ENCODE peak calls at places on chromosome 15, in four cellular contexts. One of them, this sample, is unnamed.

GRCh38 chr15:52680041-52680391 is 828 bp upstream of the ATOSA start:
- DNase-seq in HFF-Myc: peak
- DNase-seq in mesothelial cell of epicardium: no peak
- DNase-seq in body of pancreas: no peak
- DNase-seq in this sample: peak

GRCh38 chr15:69595009-69595825 is 142.6 kb downstream of the RPLP1 start:
- DNase-seq in HFF-Myc: no peak
- DNase-seq in mesothelial cell of epicardium: no peak
- DNase-seq in body of pancreas: peak
- DNase-seq in this sample: no peak

GRCh38 chr15:72967397-72967796 is 84.9 kb upstream of the NEO1 start:
- DNase-seq in HFF-Myc: no peak
- DNase-seq in mesothelial cell of epicardium: no peak
- DNase-seq in body of pancreas: no peak
- DNase-seq in this sample: no peak

GRCh38 chr15:91075761-91076160 is 24.3 kb upstream of the SV2B start:
- DNase-seq in HFF-Myc: no peak
- DNase-seq in mesothelial cell of epicardium: no peak
- DNase-seq in body of pancreas: no peak
- DNase-seq in this sample: no peak

GRCh38 chr15:70133296-70133695 is 35.6 kb upstream of the TLE3 start:
- DNase-seq in HFF-Myc: no peak
- DNase-seq in mesothelial cell of epicardium: no peak
- DNase-seq in body of pancreas: peak
- DNase-seq in this sample: no peak

GRCh38 chr15:66897381-66897780 is 168.0 kb upstream of the SMAD3 start:
- DNase-seq in HFF-Myc: no peak
- DNase-seq in mesothelial cell of epicardium: no peak
- DNase-seq in body of pancreas: no peak
- DNase-seq in this sample: no peak

GRCh38 chr15:60392986-60393811 is 4.6 kb downstream of the ANXA2 start:
- DNase-seq in HFF-Myc: peak
- DNase-seq in mesothelial cell of epicardium: no peak
- DNase-seq in body of pancreas: peak
- DNase-seq in this sample: peak

GRCh38 chr15:71627604-71628003 is 182.8 kb upstream of the NR2E3 start:
- DNase-seq in HFF-Myc: no peak
- DNase-seq in mesothelial cell of epicardium: no peak
- DNase-seq in body of pancreas: no peak
- DNase-seq in this sample: no peak

GRCh38 chr15:91338763-91339162 is 238.7 kb downstream of the SV2B start:
- DNase-seq in HFF-Myc: peak
- DNase-seq in mesothelial cell of epicardium: peak
- DNase-seq in body of pancreas: no peak
- DNase-seq in this sample: peak

GRCh38 chr15:67508367-67508766 is 12.6 kb upstream of the C15orf61 start:
- DNase-seq in HFF-Myc: no peak
- DNase-seq in mesothelial cell of epicardium: no peak
- DNase-seq in body of pancreas: no peak
- DNase-seq in this sample: no peak

GRCh38 chr15:86538141-86538540 is 458.5 kb downstream of the AGBL1 start:
- DNase-seq in HFF-Myc: no peak
- DNase-seq in mesothelial cell of epicardium: no peak
- DNase-seq in body of pancreas: no peak
- DNase-seq in this sample: no peak

GRCh38 chr15:74403981-74404563 is 29.7 kb downstream of the SEMA7A start:
- DNase-seq in HFF-Myc: no peak
- DNase-seq in mesothelial cell of epicardium: no peak
- DNase-seq in body of pancreas: no peak
- DNase-seq in this sample: no peak

GRCh38 chr15:89361451-89362202 is 27.0 kb upstream of the POLG start:
- DNase-seq in HFF-Myc: peak
- DNase-seq in mesothelial cell of epicardium: peak
- DNase-seq in body of pancreas: peak
- DNase-seq in this sample: peak

GRCh38 chr15:31032959-31033358 is 41.5 kb upstream of the MTMR10 start:
- DNase-seq in HFF-Myc: no peak
- DNase-seq in mesothelial cell of epicardium: no peak
- DNase-seq in body of pancreas: no peak
- DNase-seq in this sample: no peak

GRCh38 chr15:59492389-59493377 is 54.7 kb downstream of the FAM81A start:
- DNase-seq in HFF-Myc: peak
- DNase-seq in mesothelial cell of epicardium: peak
- DNase-seq in body of pancreas: peak
- DNase-seq in this sample: peak

GRCh38 chr15:52635908-52636307 is 43.3 kb downstream of the ATOSA start:
- DNase-seq in HFF-Myc: no peak
- DNase-seq in mesothelial cell of epicardium: no peak
- DNase-seq in body of pancreas: no peak
- DNase-seq in this sample: no peak

GRCh38 chr15:34837246-34838016 is 42.1 kb upstream of the ACTC1 start:
- DNase-seq in HFF-Myc: peak
- DNase-seq in mesothelial cell of epicardium: no peak
- DNase-seq in body of pancreas: no peak
- DNase-seq in this sample: peak

GRCh38 chr15:50145451-50145872 is 26.4 kb upstream of the ATP8B4 start:
- DNase-seq in HFF-Myc: peak
- DNase-seq in mesothelial cell of epicardium: no peak
- DNase-seq in body of pancreas: peak
- DNase-seq in this sample: peak

GRCh38 chr15:101510212-101511197 is 21.0 kb upstream of the PCSK6 start:
- DNase-seq in HFF-Myc: no peak
- DNase-seq in mesothelial cell of epicardium: no peak
- DNase-seq in body of pancreas: no peak
- DNase-seq in this sample: no peak

GRCh38 chr15:98142584-98142983 is 182.1 kb downstream of the ARRDC4 start:
- DNase-seq in HFF-Myc: no peak
- DNase-seq in mesothelial cell of epicardium: no peak
- DNase-seq in body of pancreas: no peak
- DNase-seq in this sample: no peak

GRCh38 chr15:67843571-67844387 is 3.9 kb upstream of the RNU6-1 start:
- DNase-seq in HFF-Myc: no peak
- DNase-seq in mesothelial cell of epicardium: no peak
- DNase-seq in body of pancreas: no peak
- DNase-seq in this sample: no peak

GRCh38 chr15:56082263-56082761 is 88.9 kb upstream of the NEDD4 start:
- DNase-seq in HFF-Myc: no peak
- DNase-seq in mesothelial cell of epicardium: no peak
- DNase-seq in body of pancreas: no peak
- DNase-seq in this sample: no peak

GRCh38 chr15:78726870-78727551 is 84.3 kb downstream of the ADAMTS7 start:
- DNase-seq in HFF-Myc: no peak
- DNase-seq in mesothelial cell of epicardium: no peak
- DNase-seq in body of pancreas: peak
- DNase-seq in this sample: peak

GRCh38 chr15:88707766-88708165 is 69.0 kb downstream of the ISG20 start:
- DNase-seq in HFF-Myc: no peak
- DNase-seq in mesothelial cell of epicardium: no peak
- DNase-seq in body of pancreas: no peak
- DNase-seq in this sample: no peak

GRCh38 chr15:68982976-68983550 is 31.4 kb upstream of the NOX5 start:
- DNase-seq in HFF-Myc: no peak
- DNase-seq in mesothelial cell of epicardium: no peak
- DNase-seq in body of pancreas: no peak
- DNase-seq in this sample: no peak

GRCh38 chr15:101556273-101556672 is 66.8 kb upstream of the PCSK6 start:
- DNase-seq in HFF-Myc: no peak
- DNase-seq in mesothelial cell of epicardium: no peak
- DNase-seq in body of pancreas: no peak
- DNase-seq in this sample: no peak

GRCh38 chr15:45637552-45638033 is 2.8 kb downstream of the SQOR start:
- DNase-seq in HFF-Myc: peak
- DNase-seq in mesothelial cell of epicardium: no peak
- DNase-seq in body of pancreas: peak
- DNase-seq in this sample: peak

GRCh38 chr15:40338041-40338657 is 2.6 kb downstream of the CCDC9B start:
- DNase-seq in HFF-Myc: no peak
- DNase-seq in mesothelial cell of epicardium: peak
- DNase-seq in body of pancreas: peak
- DNase-seq in this sample: peak

GRCh38 chr15:76337047-76337738 is 620 bp downstream of the ISL2 start:
- DNase-seq in HFF-Myc: no peak
- DNase-seq in mesothelial cell of epicardium: no peak
- DNase-seq in body of pancreas: no peak
- DNase-seq in this sample: no peak

GRCh38 chr15:82177291-82178010 is 85.1 kb downstream of the EFL1 start:
- DNase-seq in HFF-Myc: peak
- DNase-seq in mesothelial cell of epicardium: no peak
- DNase-seq in body of pancreas: no peak
- DNase-seq in this sample: peak

GRCh38 chr15:46442901-46443590 is 808.2 kb downstream of the SQOR start:
- DNase-seq in HFF-Myc: no peak
- DNase-seq in mesothelial cell of epicardium: no peak
- DNase-seq in body of pancreas: no peak
- DNase-seq in this sample: no peak

GRCh38 chr15:78040653-78041244 is 36.8 kb downstream of the TBC1D2B start:
- DNase-seq in HFF-Myc: no peak
- DNase-seq in mesothelial cell of epicardium: no peak
- DNase-seq in body of pancreas: no peak
- DNase-seq in this sample: no peak

GRCh38 chr15:88744548-88745020 is 58.7 kb upstream of the ACAN start:
- DNase-seq in HFF-Myc: no peak
- DNase-seq in mesothelial cell of epicardium: no peak
- DNase-seq in body of pancreas: no peak
- DNase-seq in this sample: no peak

GRCh38 chr15:58877999-58878825 is 55.3 kb downstream of the SLTM start:
- DNase-seq in HFF-Myc: no peak
- DNase-seq in mesothelial cell of epicardium: no peak
- DNase-seq in body of pancreas: no peak
- DNase-seq in this sample: no peak

GRCh38 chr15:40902605-40903561 is 8.6 kb downstream of the VPS18 start:
- DNase-seq in HFF-Myc: no peak
- DNase-seq in mesothelial cell of epicardium: no peak
- DNase-seq in body of pancreas: no peak
- DNase-seq in this sample: peak

GRCh38 chr15:84731774-84732173 is 15.8 kb upstream of the SEC11A start:
- DNase-seq in HFF-Myc: no peak
- DNase-seq in mesothelial cell of epicardium: no peak
- DNase-seq in body of pancreas: no peak
- DNase-seq in this sample: no peak

GRCh38 chr15:89781891-89782618 is 5.9 kb downstream of the MESP2 start:
- DNase-seq in HFF-Myc: no peak
- DNase-seq in mesothelial cell of epicardium: no peak
- DNase-seq in body of pancreas: peak
- DNase-seq in this sample: peak

GRCh38 chr15:52326758-52327157 is 31.2 kb upstream of the MYO5C start:
- DNase-seq in HFF-Myc: no peak
- DNase-seq in mesothelial cell of epicardium: no peak
- DNase-seq in body of pancreas: no peak
- DNase-seq in this sample: no peak

GRCh38 chr15:77856718-77857346 is 220.7 kb downstream of the TBC1D2B start:
- DNase-seq in HFF-Myc: no peak
- DNase-seq in mesothelial cell of epicardium: no peak
- DNase-seq in body of pancreas: peak
- DNase-seq in this sample: peak

GRCh38 chr15:71313806-71314205 is 198.5 kb downstream of the THSD4 start:
- DNase-seq in HFF-Myc: no peak
- DNase-seq in mesothelial cell of epicardium: no peak
- DNase-seq in body of pancreas: no peak
- DNase-seq in this sample: no peak

GRCh38 chr15:65101418-65101890 is 13.5 kb downstream of the UBAP1L start:
- DNase-seq in HFF-Myc: peak
- DNase-seq in mesothelial cell of epicardium: peak
- DNase-seq in body of pancreas: peak
- DNase-seq in this sample: peak
- TF ChIP-seq CTCF in HFF-Myc: peak
- TF ChIP-seq CTCF in mesothelial cell of epicardium: peak
- TF ChIP-seq CTCF in body of pancreas: peak
- TF ChIP-seq CTCF in this sample: peak

DNA sequence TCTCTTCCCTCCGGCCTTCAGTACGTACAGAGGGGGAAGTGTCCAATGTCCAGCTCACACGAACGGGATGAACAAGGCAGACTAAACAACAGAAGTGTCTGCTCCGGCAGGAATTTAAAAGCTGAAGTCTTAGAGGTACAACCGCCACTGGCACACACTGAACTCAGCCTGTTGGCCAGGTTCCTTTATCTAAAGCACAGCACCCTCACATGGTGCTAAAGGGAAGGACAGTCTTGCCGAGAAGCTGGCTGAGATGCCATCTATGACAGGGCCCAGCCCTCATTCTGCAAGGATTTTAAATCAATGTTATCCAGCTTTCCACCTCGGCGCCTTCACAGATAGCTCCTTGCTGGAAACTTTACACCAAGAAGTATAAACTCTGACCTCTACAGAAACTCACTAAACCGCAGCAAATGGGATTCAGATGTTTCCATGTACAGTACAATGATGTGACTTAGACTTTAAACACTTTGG is 2.8 kb downstream of the ADAMTS17 start:
- DNase-seq in HFF-Myc: peak
- DNase-seq in mesothelial cell of epicardium: peak
- DNase-seq in body of pancreas: peak
- DNase-seq in this sample: peak
- TF ChIP-seq CTCF in HFF-Myc: peak
- TF ChIP-seq CTCF in mesothelial cell of epicardium: peak
- TF ChIP-seq CTCF in body of pancreas: peak
- TF ChIP-seq CTCF in this sample: peak

DNA sequence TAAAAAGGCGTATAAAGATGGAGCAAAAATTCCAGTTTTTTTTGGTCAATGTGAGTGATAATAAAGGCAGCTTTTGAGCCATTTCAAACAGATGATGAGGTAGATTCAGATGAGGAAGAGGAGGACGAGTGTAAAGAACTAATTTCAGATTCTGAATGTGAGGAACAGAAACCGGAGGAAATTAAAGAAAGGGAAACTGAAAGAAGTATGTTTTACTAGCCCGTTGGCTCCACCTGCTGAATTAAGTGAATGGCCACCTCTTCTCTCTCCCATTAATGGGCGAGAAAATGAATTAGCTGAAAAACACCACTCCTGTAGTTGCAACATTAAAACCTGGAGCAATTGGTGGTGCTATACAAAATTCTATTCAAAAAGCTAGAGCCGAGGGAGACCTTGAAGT is 55.4 kb downstream of the CYP19A1 start:
- DNase-seq in HFF-Myc: no peak
- DNase-seq in mesothelial cell of epicardium: no peak
- DNase-seq in body of pancreas: no peak
- DNase-seq in this sample: peak
- TF ChIP-seq CTCF in HFF-Myc: no peak
- TF ChIP-seq CTCF in mesothelial cell of epicardium: no peak
- TF ChIP-seq CTCF in body of pancreas: no peak
- TF ChIP-seq CTCF in this sample: peak

DNA sequence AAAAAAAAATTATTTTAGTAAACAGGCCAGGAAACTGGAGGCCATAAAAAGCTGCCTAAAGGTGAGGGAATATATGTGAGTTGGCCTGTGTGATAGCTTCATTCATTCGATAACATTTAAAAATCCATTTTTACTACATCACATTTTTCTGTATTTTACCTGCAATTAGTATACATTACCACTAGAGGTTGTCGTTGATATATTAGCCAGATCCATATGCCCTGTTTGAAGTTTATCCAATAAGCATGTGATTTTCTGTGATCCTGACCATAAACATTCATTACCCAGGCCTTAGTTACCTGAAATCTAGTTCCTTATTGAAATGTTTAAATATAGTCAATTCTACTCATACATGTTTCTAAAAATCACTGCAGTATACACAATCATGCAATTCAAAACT is 71.4 kb downstream of the ARNT2 start:
- DNase-seq in HFF-Myc: no peak
- DNase-seq in mesothelial cell of epicardium: no peak
- DNase-seq in body of pancreas: no peak
- DNase-seq in this sample: no peak
- TF ChIP-seq CTCF in HFF-Myc: peak
- TF ChIP-seq CTCF in mesothelial cell of epicardium: no peak
- TF ChIP-seq CTCF in body of pancreas: no peak
- TF ChIP-seq CTCF in this sample: peak

GRCh38 chr15:92903956-92904831 is 4.1 kb downstream of the CHD2 start:
- DNase-seq in HFF-Myc: peak
- DNase-seq in mesothelial cell of epicardium: peak
- DNase-seq in body of pancreas: peak
- DNase-seq in this sample: peak
- TF ChIP-seq CTCF in HFF-Myc: no peak
- TF ChIP-seq CTCF in mesothelial cell of epicardium: no peak
- TF ChIP-seq CTCF in body of pancreas: no peak
- TF ChIP-seq CTCF in this sample: no peak

This sample was measured in MCF 10A.